ENCODE peak calls at places on chromosomes 4 and X, in four cellular contexts. N is IMR-90, Q is K562, Z is HCT116. F is an unnamed sample.

GRCh38 chrX:70129811-70130210 is 3.4 kb upstream of the IGBP1 start:
- DNase-seq in N (peak), Z (no peak), Q (no peak), F (no peak)

GRCh38 chrX:120857240-120857639 is 18.4 kb downstream of the CT47B1 start:
- DNase-seq in Z (peak), Q (no peak), N (no peak), F (no peak)

GRCh38 chr4:169657470-169658107 is 37.2 kb downstream of the CLCN3 start:
- DNase-seq in N (no peak), Z (no peak), Q (no peak), F (no peak)

GRCh38 chr4:137471895-137472294 is 60.4 kb downstream of the PCDH18 start:
- DNase-seq in Z (no peak), Q (no peak), N (peak), F (no peak)

GRCh38 chrX:130110379-130111219 is at the start of gene ELF4:
- DNase-seq in N (peak), Z (no peak), Q (peak), F (peak)

GRCh38 chrX:35664838-35665237 is 133.3 kb upstream of the MAGEB16 start:
- DNase-seq in Z (no peak), Q (no peak), N (no peak), F (no peak)

GRCh38 chr4:73902038-73902637 is 32.9 kb downstream of the CXCL1 start:
- DNase-seq in Z (no peak), N (peak), Q (no peak), F (no peak)

GRCh38 chrX:12956704-12957541 is 18.0 kb upstream of the TMSB4X start:
- DNase-seq in N (peak), Q (peak), Z (peak), F (peak)

GRCh38 chr4:103996059-103996458 is 276.3 kb upstream of the TACR3 start:
- DNase-seq in Z (peak), Q (no peak), N (no peak), F (no peak)

GRCh38 chrX:72306851-72307645 is 1.3 kb upstream of the CITED1 start:
- DNase-seq in N (peak), Q (peak), Z (peak), F (peak)

GRCh38 chr4:99100876-99101275 is 12.3 kb upstream of the ADH5 start:
- DNase-seq in Z (no peak), Q (no peak), N (no peak), F (no peak)

GRCh38 chr4:99998062-99998880 is 48.2 kb upstream of the H2AZ1 start:
- DNase-seq in N (peak), Z (peak), Q (no peak), F (no peak)

GRCh38 chrX:78168065-78168464 is 28.6 kb upstream of the TAF9B start:
- DNase-seq in Z (no peak), N (no peak), Q (no peak), F (no peak)

GRCh38 chr4:77699731-77700210 is 94.2 kb downstream of the CXCL13 start:
- DNase-seq in Z (no peak), Q (peak), N (peak), F (no peak)

DNA sequence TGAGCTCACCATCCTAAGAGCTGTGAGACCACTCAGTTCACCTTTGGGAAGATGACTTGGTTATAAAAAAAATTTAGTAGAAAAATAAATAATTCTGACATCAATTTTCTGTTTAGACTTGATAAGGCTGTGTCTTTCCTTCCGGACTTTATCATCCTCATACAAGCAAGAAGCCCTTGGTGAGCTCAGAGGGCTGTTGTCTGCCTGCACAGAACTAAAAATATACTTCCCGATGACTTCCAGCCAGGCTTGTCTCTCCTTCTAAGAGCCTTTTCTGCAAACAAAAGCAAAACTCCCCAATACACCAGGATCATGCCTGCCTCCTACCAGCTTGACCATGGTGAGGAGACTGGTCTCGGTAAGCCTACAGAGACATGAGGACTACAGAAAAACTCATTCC is 58.3 kb upstream of the PHOX2B start:
- DNase-seq in N (no peak), Z (no peak), Q (no peak), F (no peak)
- H3K4me3 ChIP-seq in N (no peak), Z (no peak), Q (no peak), F (no peak)

DNA sequence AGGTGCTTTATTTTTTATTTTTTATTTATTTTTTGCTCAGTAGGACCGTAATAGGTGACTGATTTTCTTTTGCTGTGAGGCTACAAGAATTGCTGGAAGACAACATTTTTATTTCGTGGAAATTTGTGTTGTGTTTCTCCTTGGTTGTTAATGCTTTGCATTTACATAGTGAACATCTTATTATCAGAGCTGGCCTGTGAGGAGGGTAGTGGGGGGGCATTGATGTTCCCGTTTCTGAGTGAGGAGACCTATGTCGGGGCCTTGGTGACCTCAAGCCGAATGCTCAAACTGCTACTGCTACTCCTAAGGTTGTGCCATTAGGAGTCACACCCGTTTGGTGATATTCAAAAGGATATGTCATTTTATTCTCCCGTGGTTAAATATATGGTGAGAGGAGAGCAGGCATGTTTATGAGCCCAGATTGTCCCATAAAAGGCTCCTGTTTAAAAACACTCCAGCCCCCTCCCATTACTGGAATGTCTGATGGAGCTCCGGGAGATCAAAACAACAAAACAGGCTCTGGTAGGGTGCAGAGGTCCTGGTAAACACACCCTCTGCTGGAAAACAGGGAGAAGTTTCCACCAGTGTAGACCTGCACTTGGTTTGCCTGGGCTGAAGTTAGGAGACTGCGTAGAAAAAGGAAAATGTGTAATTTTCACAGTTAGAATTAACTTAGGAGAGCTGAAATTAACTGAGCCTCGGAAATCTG is 5.6 kb downstream of the PDGFRA start:
- DNase-seq in N (no peak), Q (no peak), Z (no peak), F (no peak)
- TF ChIP-seq CTCF in N (no peak), Q (no peak), Z (peak), F (no peak)

GRCh38 chr4:1738410-1738809 is 17.1 kb downstream of the TACC3 start:
- DNase-seq in Q (no peak), Z (no peak), N (no peak), F (no peak)
- H3K9ac ChIP-seq in Q (no peak), Z (no peak), N (no peak), F (no peak)

GRCh38 chr4:185211641-185212040 is 2.2 kb downstream of the SNX25 start:
- DNase-seq in Q (no peak), Z (no peak), N (no peak), F (no peak)
- H3K4me3 ChIP-seq in Q (peak), Z (no peak), N (no peak), F (no peak)

GRCh38 chr4:177239878-177240277 is 69.8 kb upstream of the NEIL3 start:
- DNase-seq in Z (no peak), N (peak), Q (no peak), F (no peak)
- TF ChIP-seq CTCF in Z (no peak), N (peak), Q (no peak), F (no peak)

GRCh38 chr4:13989496-13989895 is 362.0 kb upstream of the BOD1L1 start:
- DNase-seq in Z (no peak), Q (no peak), N (no peak), F (no peak)

GRCh38 chr4:13990596-13991589 is 363.4 kb upstream of the BOD1L1 start:
- DNase-seq in Z (no peak), Q (no peak), N (peak), F (no peak)

GRCh38 chr4:13985824-13986223 is 358.3 kb upstream of the BOD1L1 start:
- DNase-seq in Z (no peak), Q (no peak), N (peak), F (no peak)

GRCh38 chr4:13986533-13986932 is 359.0 kb upstream of the BOD1L1 start:
- DNase-seq in Q (no peak), N (no peak), Z (no peak), F (no peak)

DNA sequence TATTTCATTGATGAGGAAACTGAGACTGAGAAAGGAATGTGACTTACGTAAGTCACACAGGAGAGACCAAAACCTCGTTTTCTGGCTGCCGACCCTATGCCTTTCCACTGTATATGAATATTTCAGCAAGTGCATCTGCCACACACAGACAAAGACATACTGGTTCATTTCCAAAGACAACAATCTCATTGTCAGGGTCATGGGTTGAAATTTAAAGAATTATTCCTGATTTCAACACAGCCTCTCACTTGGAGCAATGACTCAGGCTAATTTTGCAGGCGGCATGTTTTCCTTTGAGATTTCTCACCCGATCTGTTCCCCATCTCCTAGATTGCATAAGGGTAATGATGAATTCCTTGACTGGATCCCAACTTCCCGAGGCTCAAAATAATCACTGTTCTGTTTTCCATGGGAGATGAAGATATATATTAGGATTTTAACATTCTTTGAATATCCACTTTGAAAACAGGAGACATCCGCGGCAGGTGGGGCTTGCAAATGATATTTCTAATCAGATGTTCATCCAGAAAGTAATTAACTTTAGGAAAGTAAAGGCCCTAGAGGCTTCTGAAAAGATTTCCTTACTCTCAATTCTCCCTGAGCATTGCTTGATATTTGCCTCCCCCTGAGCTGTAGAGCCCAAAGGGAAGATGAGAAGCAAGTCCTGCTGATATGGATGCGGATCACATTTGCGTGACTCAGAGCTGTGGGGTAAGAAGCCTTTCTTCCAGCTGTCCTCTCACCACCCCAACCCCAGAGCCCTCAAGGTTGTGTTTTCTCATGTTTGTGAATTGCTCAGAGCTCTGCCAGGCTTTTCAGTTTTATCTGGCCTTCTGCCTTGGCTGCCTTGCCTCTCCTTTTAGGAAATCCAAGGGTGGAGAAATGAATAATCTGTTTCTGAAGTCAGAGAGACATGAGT is 361.1 kb upstream of the BOD1L1 start:
- DNase-seq in N (peak), Z (no peak), Q (no peak), F (peak)
- H3K9ac ChIP-seq in N (no peak), Z (no peak), Q (no peak), F (no peak)

GRCh38 chr4:183399166-183399565 is 45.3 kb upstream of the CDKN2AIP start:
- DNase-seq in N (no peak), Q (no peak), Z (no peak), F (no peak)
- H3K4me3 ChIP-seq in N (no peak), Q (peak), Z (no peak), F (no peak)

GRCh38 chr4:121070696-121071639 is 1.4 kb downstream of the NDNF start:
- DNase-seq in Z (no peak), Q (no peak), N (no peak), F (peak)

GRCh38 chr4:121072836-121073362 is 564 bp upstream of the NDNF start:
- DNase-seq in Q (no peak), N (no peak), Z (no peak), F (peak)

GRCh38 chr4:121072080-121072835 is at the start of gene NDNF:
- DNase-seq in Z (no peak), N (peak), Q (no peak), F (peak)

GRCh38 chr4:121071640-121072037 is 696 bp downstream of the NDNF start:
- DNase-seq in N (no peak), Q (no peak), Z (no peak), F (no peak)

DNA sequence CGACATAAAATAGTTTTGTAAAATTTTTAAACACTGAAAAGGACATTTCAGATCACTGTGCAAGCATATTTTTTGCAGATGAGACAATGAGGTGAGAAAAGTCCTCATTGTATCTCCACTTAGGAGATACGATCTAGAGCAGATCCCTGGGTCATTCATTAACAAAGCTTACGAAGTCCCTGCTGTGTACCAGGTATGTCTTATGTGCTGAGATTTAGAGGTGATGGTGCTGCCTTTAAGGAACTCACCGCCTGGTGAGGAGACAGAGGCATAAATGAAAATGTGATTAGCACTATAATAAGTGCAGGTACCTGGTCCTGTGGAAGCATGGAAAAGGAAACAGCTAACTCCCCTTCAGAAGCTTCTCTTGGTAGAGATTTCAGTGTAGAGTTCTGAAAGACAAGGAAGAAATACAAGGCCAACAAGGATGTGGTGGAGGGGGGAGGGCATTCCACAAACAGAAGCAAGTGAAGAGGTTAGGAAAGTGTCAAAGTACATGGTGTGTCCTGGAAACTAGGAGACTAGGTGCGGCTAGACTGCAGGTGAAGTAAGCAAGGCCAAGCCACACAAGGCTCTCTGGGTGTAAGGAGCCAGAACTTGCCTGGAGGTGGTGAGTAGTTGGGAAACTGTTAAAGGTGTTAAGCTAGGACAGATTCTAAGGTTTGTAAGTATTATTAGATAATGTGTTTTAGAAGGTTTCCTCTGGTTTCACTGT is 1.5 kb upstream of the NDNF start:
- DNase-seq in N (no peak), Q (no peak), Z (no peak), F (peak)
- TF ChIP-seq CTCF in N (no peak), Q (no peak), Z (no peak), F (no peak)

GRCh38 chrX:43277879-43278278 is 378.2 kb upstream of the MAOA start:
- DNase-seq in Z (no peak), Q (no peak), N (no peak), F (no peak)
- H3K9ac ChIP-seq in Z (no peak), Q (no peak), N (no peak), F (no peak)

F was measured in colonic mucosa.